ENCODE peak calls at places on chromosomes 12 and 14, in five cellular contexts. One of them, this sample, is unnamed.

GRCh38 chr14:56073783-56074182 is 44.4 kb upstream of the PELI2 start:
- DNase-seq in stomach: no peak
- DNase-seq in suprapubic skin: no peak
- DNase-seq in ovary: peak
- DNase-seq in heart left ventricle: no peak
- DNase-seq in this sample: no peak

GRCh38 chr12:62006076-62006732 is 254.0 kb upstream of the USP15 start:
- DNase-seq in stomach: no peak
- DNase-seq in suprapubic skin: no peak
- DNase-seq in ovary: no peak
- DNase-seq in heart left ventricle: no peak
- DNase-seq in this sample: no peak

GRCh38 chr14:72236629-72237028 is 304.4 kb downstream of the RGS6 start:
- DNase-seq in stomach: no peak
- DNase-seq in suprapubic skin: no peak
- DNase-seq in ovary: no peak
- DNase-seq in heart left ventricle: no peak
- DNase-seq in this sample: no peak

GRCh38 chr14:21191261-21191808 is 35.5 kb upstream of the OR5AU1 start:
- DNase-seq in stomach: no peak
- DNase-seq in suprapubic skin: no peak
- DNase-seq in ovary: no peak
- DNase-seq in heart left ventricle: no peak
- DNase-seq in this sample: no peak

GRCh38 chr12:93484315-93484981 is 17.1 kb downstream of the MRPL42 start:
- DNase-seq in stomach: no peak
- DNase-seq in suprapubic skin: no peak
- DNase-seq in ovary: no peak
- DNase-seq in heart left ventricle: no peak
- DNase-seq in this sample: no peak

GRCh38 chr12:124454735-124455134 is 112.7 kb downstream of the NCOR2 start:
- DNase-seq in stomach: no peak
- DNase-seq in suprapubic skin: peak
- DNase-seq in ovary: no peak
- DNase-seq in heart left ventricle: no peak
- DNase-seq in this sample: no peak

GRCh38 chr12:82425241-82425640 is 66.9 kb downstream of the METTL25 start:
- DNase-seq in stomach: no peak
- DNase-seq in suprapubic skin: no peak
- DNase-seq in ovary: no peak
- DNase-seq in heart left ventricle: no peak
- DNase-seq in this sample: no peak

GRCh38 chr14:55043528-55043927 is 7.9 kb upstream of the MAPK1IP1L start:
- DNase-seq in stomach: no peak
- DNase-seq in suprapubic skin: no peak
- DNase-seq in ovary: no peak
- DNase-seq in heart left ventricle: no peak
- DNase-seq in this sample: no peak

GRCh38 chr14:101958418-101959185 is 5.8 kb upstream of the DYNC1H1 start:
- DNase-seq in stomach: no peak
- DNase-seq in suprapubic skin: no peak
- DNase-seq in ovary: no peak
- DNase-seq in heart left ventricle: no peak
- DNase-seq in this sample: no peak

GRCh38 chr12:70365648-70366518 is at the start of gene KCNMB4:
- DNase-seq in stomach: peak
- DNase-seq in suprapubic skin: peak
- DNase-seq in ovary: peak
- DNase-seq in heart left ventricle: peak
- DNase-seq in this sample: no peak

GRCh38 chr12:122067966-122068365 is 10.6 kb upstream of the MLXIP start:
- DNase-seq in stomach: peak
- DNase-seq in suprapubic skin: no peak
- DNase-seq in ovary: no peak
- DNase-seq in heart left ventricle: no peak
- DNase-seq in this sample: no peak

GRCh38 chr12:78315018-78315417 is 484.3 kb downstream of the NAV3 start:
- DNase-seq in stomach: no peak
- DNase-seq in suprapubic skin: no peak
- DNase-seq in ovary: no peak
- DNase-seq in heart left ventricle: no peak
- DNase-seq in this sample: no peak

GRCh38 chr12:117119592-117120198 is 20.5 kb upstream of the TESC start:
- DNase-seq in stomach: no peak
- DNase-seq in suprapubic skin: no peak
- DNase-seq in ovary: no peak
- DNase-seq in heart left ventricle: no peak
- DNase-seq in this sample: no peak

GRCh38 chr12:55797068-55797467 is 20.5 kb downstream of the SARNP start:
- DNase-seq in stomach: no peak
- DNase-seq in suprapubic skin: no peak
- DNase-seq in ovary: no peak
- DNase-seq in heart left ventricle: no peak
- DNase-seq in this sample: no peak

GRCh38 chr12:34296143-34297041 is 274.1 kb downstream of the ALG10 start:
- DNase-seq in stomach: no peak
- DNase-seq in suprapubic skin: peak
- DNase-seq in ovary: no peak
- DNase-seq in heart left ventricle: no peak
- DNase-seq in this sample: peak

GRCh38 chr12:130761537-130762318 is 45.6 kb upstream of the RIMBP2 start:
- DNase-seq in stomach: no peak
- DNase-seq in suprapubic skin: no peak
- DNase-seq in ovary: peak
- DNase-seq in heart left ventricle: peak
- DNase-seq in this sample: no peak

GRCh38 chr14:24535737-24536136 is 27.7 kb upstream of the CMA1 start:
- DNase-seq in stomach: no peak
- DNase-seq in suprapubic skin: no peak
- DNase-seq in ovary: no peak
- DNase-seq in heart left ventricle: no peak
- DNase-seq in this sample: no peak

GRCh38 chr12:111361717-111362576 is 6.9 kb downstream of the PHETA1 start:
- DNase-seq in stomach: peak
- DNase-seq in suprapubic skin: no peak
- DNase-seq in ovary: peak
- DNase-seq in heart left ventricle: peak
- DNase-seq in this sample: no peak

GRCh38 chr12:122062832-122063690 is 15.5 kb upstream of the MLXIP start:
- DNase-seq in stomach: peak
- DNase-seq in suprapubic skin: no peak
- DNase-seq in ovary: peak
- DNase-seq in heart left ventricle: peak
- DNase-seq in this sample: no peak

GRCh38 chr12:110590806-110591326 is 7.7 kb upstream of the PPTC7 start:
- DNase-seq in stomach: no peak
- DNase-seq in suprapubic skin: no peak
- DNase-seq in ovary: no peak
- DNase-seq in heart left ventricle: no peak
- DNase-seq in this sample: no peak

GRCh38 chr12:14650791-14651190 is 45.6 kb downstream of the GUCY2C start:
- DNase-seq in stomach: no peak
- DNase-seq in suprapubic skin: no peak
- DNase-seq in ovary: no peak
- DNase-seq in heart left ventricle: no peak
- DNase-seq in this sample: no peak

GRCh38 chr14:53979141-53979673 is 22.6 kb upstream of the BMP4 start:
- DNase-seq in stomach: no peak
- DNase-seq in suprapubic skin: no peak
- DNase-seq in ovary: no peak
- DNase-seq in heart left ventricle: no peak
- DNase-seq in this sample: no peak

GRCh38 chr12:111685811-111686573 is at the start of the genes ACAD10 and BRAP:
- DNase-seq in stomach: peak
- DNase-seq in suprapubic skin: peak
- DNase-seq in ovary: peak
- DNase-seq in heart left ventricle: peak
- DNase-seq in this sample: peak

GRCh38 chr12:121279507-121279915 is 17.0 kb downstream of the CAMKK2 start:
- DNase-seq in stomach: no peak
- DNase-seq in suprapubic skin: no peak
- DNase-seq in ovary: peak
- DNase-seq in heart left ventricle: peak
- DNase-seq in this sample: no peak

GRCh38 chr12:109027767-109028166 is 6.9 kb upstream of the SVOP start:
- DNase-seq in stomach: no peak
- DNase-seq in suprapubic skin: no peak
- DNase-seq in ovary: no peak
- DNase-seq in heart left ventricle: no peak
- DNase-seq in this sample: no peak

GRCh38 chr12:65536876-65537661 is 258.6 kb downstream of the MSRB3 start:
- DNase-seq in stomach: no peak
- DNase-seq in suprapubic skin: no peak
- DNase-seq in ovary: no peak
- DNase-seq in heart left ventricle: peak
- DNase-seq in this sample: peak

GRCh38 chr14:24713404-24713803 is 79.4 kb upstream of the GZMB start:
- DNase-seq in stomach: no peak
- DNase-seq in suprapubic skin: no peak
- DNase-seq in ovary: no peak
- DNase-seq in heart left ventricle: no peak
- DNase-seq in this sample: no peak

GRCh38 chr14:89680156-89680555 is 263.1 kb upstream of the FOXN3 start:
- DNase-seq in stomach: no peak
- DNase-seq in suprapubic skin: no peak
- DNase-seq in ovary: no peak
- DNase-seq in heart left ventricle: no peak
- DNase-seq in this sample: no peak
- H3K27ac ChIP-seq in stomach: no peak
- H3K27ac ChIP-seq in suprapubic skin: no peak
- H3K27ac ChIP-seq in ovary: no peak
- H3K27ac ChIP-seq in heart left ventricle: no peak
- H3K27ac ChIP-seq in this sample: no peak

DNA sequence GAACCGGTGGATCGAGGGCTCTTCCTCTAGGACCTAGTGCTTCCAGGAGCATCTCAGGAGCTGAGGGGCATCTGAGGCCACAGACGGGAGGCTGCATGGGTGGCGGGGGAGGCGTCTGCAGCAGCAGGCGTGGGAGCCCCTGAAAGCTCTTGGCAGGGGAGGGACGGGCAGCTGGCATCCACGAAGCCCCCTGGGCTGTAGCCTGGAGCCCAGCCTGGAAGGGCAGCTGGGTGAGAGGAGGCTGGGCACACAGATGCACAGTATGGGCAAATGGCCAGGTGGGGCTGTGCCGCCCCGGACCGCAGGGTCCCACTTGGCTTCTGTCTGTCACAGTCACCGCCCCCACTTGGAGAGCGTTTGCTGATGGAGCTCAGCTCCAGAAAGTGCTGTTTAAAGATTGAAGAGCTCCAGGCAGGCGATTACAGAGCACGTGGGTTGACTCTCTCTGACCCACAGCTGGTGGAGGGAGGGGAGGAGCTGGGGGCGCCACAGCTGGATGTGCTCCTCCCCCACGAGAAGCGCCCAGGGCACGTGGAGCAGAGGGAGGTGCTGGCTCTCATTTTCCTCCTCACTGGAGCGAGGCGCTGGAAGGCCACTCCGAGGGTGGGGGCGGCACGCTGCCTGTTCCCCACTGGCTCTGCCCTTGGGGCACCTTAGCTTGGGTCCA is 155.0 kb upstream of the C14orf180 start:
- DNase-seq in stomach: peak
- DNase-seq in suprapubic skin: peak
- DNase-seq in ovary: peak
- DNase-seq in heart left ventricle: no peak
- DNase-seq in this sample: peak
- H3K4me3 ChIP-seq in stomach: no peak
- H3K4me3 ChIP-seq in suprapubic skin: no peak
- H3K4me3 ChIP-seq in ovary: no peak
- H3K4me3 ChIP-seq in heart left ventricle: no peak
- H3K4me3 ChIP-seq in this sample: no peak

DNA sequence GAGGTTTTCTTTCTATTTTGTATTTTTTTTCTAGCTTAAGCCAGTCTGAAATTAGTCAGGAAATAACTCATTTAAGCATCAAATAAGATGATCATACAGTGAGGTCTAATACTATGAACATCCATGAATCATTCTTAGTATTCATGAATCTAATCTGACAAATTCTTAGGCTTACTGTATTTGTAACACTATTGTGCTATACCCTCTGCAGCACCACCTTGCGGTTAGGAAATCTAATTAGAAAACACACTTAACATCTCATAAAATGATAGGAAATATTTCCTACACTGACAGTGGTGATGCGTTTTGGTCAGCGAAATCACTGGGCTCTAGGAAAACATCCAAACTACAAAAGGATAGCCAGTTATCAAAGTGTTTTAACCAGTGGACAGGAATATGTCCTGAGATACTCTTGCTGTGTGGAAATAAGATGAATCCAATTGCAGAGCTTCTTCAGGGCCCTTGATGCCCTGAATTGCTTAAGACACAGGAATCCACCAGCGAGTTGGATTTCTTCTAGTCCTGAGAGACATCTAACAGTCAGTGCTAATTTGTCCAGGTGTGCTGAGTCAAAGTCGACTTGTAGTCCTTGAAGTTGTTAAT is 109.3 kb upstream of the MYF6 start:
- DNase-seq in stomach: no peak
- DNase-seq in suprapubic skin: no peak
- DNase-seq in ovary: no peak
- DNase-seq in heart left ventricle: no peak
- DNase-seq in this sample: no peak
- TF ChIP-seq CTCF in stomach: peak
- TF ChIP-seq CTCF in suprapubic skin: no peak
- TF ChIP-seq CTCF in ovary: no peak
- TF ChIP-seq CTCF in heart left ventricle: peak
- TF ChIP-seq CTCF in this sample: no peak

GRCh38 chr14:105388110-105388951 is 10.0 kb upstream of the TEX22 start:
- DNase-seq in stomach: no peak
- DNase-seq in suprapubic skin: no peak
- DNase-seq in ovary: no peak
- DNase-seq in heart left ventricle: no peak
- DNase-seq in this sample: no peak

GRCh38 chr14:105388976-105389375 is 9.4 kb upstream of the TEX22 start:
- DNase-seq in stomach: no peak
- DNase-seq in suprapubic skin: no peak
- DNase-seq in ovary: no peak
- DNase-seq in heart left ventricle: no peak
- DNase-seq in this sample: no peak

GRCh38 chr14:105390849-105391500 is 7.4 kb upstream of the TEX22 start:
- DNase-seq in stomach: no peak
- DNase-seq in suprapubic skin: no peak
- DNase-seq in ovary: no peak
- DNase-seq in heart left ventricle: no peak
- DNase-seq in this sample: no peak

GRCh38 chr14:105389976-105390848 is 8.1 kb upstream of the TEX22 start:
- DNase-seq in stomach: no peak
- DNase-seq in suprapubic skin: no peak
- DNase-seq in ovary: no peak
- DNase-seq in heart left ventricle: no peak
- DNase-seq in this sample: no peak

DNA sequence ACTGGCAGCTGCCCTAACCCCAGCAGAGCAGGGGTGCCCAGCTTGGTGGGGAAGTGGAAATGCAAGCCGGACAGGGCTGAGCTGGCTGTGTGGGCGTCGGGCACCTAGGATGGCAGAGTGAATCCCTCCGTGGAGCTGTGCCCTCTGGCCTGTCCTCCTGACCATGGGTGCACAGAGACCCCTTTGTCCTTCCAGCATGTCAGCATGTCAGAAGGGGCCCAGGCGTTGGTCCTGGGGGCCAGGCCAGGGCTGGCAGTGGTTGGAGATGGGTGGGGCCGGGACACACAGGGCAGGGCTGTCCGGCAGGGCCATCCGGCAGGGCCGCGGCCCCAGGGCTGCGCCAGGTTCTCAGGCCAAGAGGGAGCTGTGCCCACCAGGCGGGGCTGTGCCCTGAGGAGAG is 8.8 kb upstream of the TEX22 start:
- DNase-seq in stomach: no peak
- DNase-seq in suprapubic skin: no peak
- DNase-seq in ovary: no peak
- DNase-seq in heart left ventricle: no peak
- DNase-seq in this sample: no peak
- H3K27ac ChIP-seq in stomach: no peak
- H3K27ac ChIP-seq in suprapubic skin: peak
- H3K27ac ChIP-seq in ovary: no peak
- H3K27ac ChIP-seq in heart left ventricle: no peak
- H3K27ac ChIP-seq in this sample: peak

This sample was measured in coronary artery.